ENCODE peak calls at places on chromosome 3, in four cellular contexts. V is progenitor cell of endocrine pancreas, H is psoas muscle, D is cardiac muscle cell. B is an unnamed sample.

GRCh38 chr3:101288294-101288693 is 32.1 kb downstream of the IMPG2 start:
- DNase-seq in V (no peak), H (no peak), D (no peak), B (no peak)

GRCh38 chr3:62011667-62012066 is 361.7 kb downstream of the FEZF2 start:
- DNase-seq in V (no peak), H (no peak), D (no peak), B (no peak)

GRCh38 chr3:17078885-17079465 is 194.2 kb downstream of the PLCL2 start:
- DNase-seq in V (no peak), H (no peak), D (no peak), B (no peak)

GRCh38 chr3:120763601-120764000 is 21.1 kb downstream of the GTF2E1 start:
- DNase-seq in V (no peak), H (no peak), D (no peak), B (no peak)

GRCh38 chr3:57803647-57804081 is 47.6 kb downstream of the SLMAP start:
- DNase-seq in V (no peak), H (no peak), D (no peak), B (peak)

GRCh38 chr3:13228584-13228983 is 155.4 kb upstream of the IQSEC1 start:
- DNase-seq in V (no peak), H (no peak), D (no peak), B (no peak)

GRCh38 chr3:112786002-112786590 is 60.6 kb downstream of the CD200R1L start:
- DNase-seq in V (no peak), H (no peak), D (peak), B (peak)

GRCh38 chr3:164814106-164814505 is 264.2 kb downstream of the SI start:
- DNase-seq in V (no peak), H (no peak), D (no peak), B (no peak)

GRCh38 chr3:151431940-151432339 is 28.9 kb downstream of the IGSF10 start:
- DNase-seq in V (no peak), H (no peak), D (peak), B (no peak)

GRCh38 chr3:183159319-183159718 is 3.2 kb downstream of the LAMP3 start:
- DNase-seq in V (no peak), H (no peak), D (no peak), B (peak)

GRCh38 chr3:129629011-129629410 is 22.5 kb upstream of the PLXND1 start:
- DNase-seq in V (no peak), H (no peak), D (no peak), B (no peak)

GRCh38 chr3:185739264-185739701 is 85.6 kb downstream of the IGF2BP2 start:
- DNase-seq in V (no peak), H (no peak), D (no peak), B (peak)

GRCh38 chr3:99690761-99691369 is 52.5 kb downstream of the COL8A1 start:
- DNase-seq in V (no peak), H (no peak), D (no peak), B (no peak)

GRCh38 chr3:52423214-52423613 is 21.7 kb downstream of the SEMA3G start:
- DNase-seq in V (no peak), H (peak), D (no peak), B (no peak)

GRCh38 chr3:198080521-198081384 is 120.7 kb downstream of the LMLN start:
- DNase-seq in V (peak), H (peak), D (peak), B (peak)

GRCh38 chr3:31462050-31462569 is 70.6 kb upstream of the STT3B start:
- DNase-seq in V (no peak), H (no peak), D (no peak), B (no peak)

GRCh38 chr3:36992806-36993325 is at the start of gene EPM2AIP1:
- DNase-seq in V (peak), H (peak), D (peak), B (no peak)

GRCh38 chr3:127431066-127431465 is 143.2 kb upstream of the PRR20G start:
- DNase-seq in V (no peak), H (no peak), D (peak), B (no peak)

GRCh38 chr3:194367992-194368841 is 1.3 kb downstream of the LRRC15 start:
- DNase-seq in V (no peak), H (no peak), D (no peak), B (no peak)

GRCh38 chr3:185175370-185175987 is 22.6 kb upstream of the C3orf70 start:
- DNase-seq in V (no peak), H (peak), D (peak), B (peak)

GRCh38 chr3:10192953-10193691 is 28.4 kb downstream of the IRAK2 start:
- DNase-seq in V (no peak), H (no peak), D (no peak), B (no peak)

GRCh38 chr3:9898467-9899229 is 4.0 kb upstream of the IL17RE start:
- DNase-seq in V (no peak), H (no peak), D (no peak), B (no peak)

GRCh38 chr3:39962566-39962965 is 153.2 kb downstream of the MYRIP start:
- DNase-seq in V (no peak), H (no peak), D (no peak), B (no peak)

GRCh38 chr3:153090973-153091372 is 71.1 kb upstream of the RAP2B start:
- DNase-seq in V (no peak), H (no peak), D (no peak), B (no peak)

GRCh38 chr3:127097516-127097915 is 95.4 kb upstream of the PRR23E start:
- DNase-seq in V (no peak), H (no peak), D (no peak), B (no peak)

GRCh38 chr3:172074578-172074977 is 35.2 kb downstream of the FNDC3B start:
- DNase-seq in V (no peak), H (peak), D (no peak), B (no peak)

GRCh38 chr3:119809249-119810017 is 27.5 kb downstream of the NR1I2 start:
- DNase-seq in V (no peak), H (no peak), D (no peak), B (no peak)

GRCh38 chr3:135059580-135059979 is 264.5 kb downstream of the EPHB1 start:
- DNase-seq in V (no peak), H (no peak), D (no peak), B (no peak)

GRCh38 chr3:71172951-71173350 is 410.6 kb downstream of the FOXP1 start:
- DNase-seq in V (no peak), H (no peak), D (no peak), B (peak)

GRCh38 chr3:33105341-33105943 is 8.4 kb upstream of the CRTAP start:
- DNase-seq in V (no peak), H (no peak), D (no peak), B (no peak)

GRCh38 chr3:120555661-120556509 is 40.3 kb upstream of the NDUFB4 start:
- DNase-seq in V (no peak), H (no peak), D (no peak), B (no peak)